ENCODE peak calls at places on chromosome 9, in five cellular contexts. P is heart left ventricle; K is fibroblast of lung; S is stimulated activated CD4-positive, alpha-beta T cell treated with anti-CD3 and anti-CD28 coated beads, Interleukin-4, amount 100 ng/mL, for 4 hours; H is stimulated activated naive B cell treated with anti-CD40 and anti-IgM and Interleukin-4, amounts not matched to agents 10 μg/mL and 1 μg/mL and 100 μg/mL, for 72 hours. D is an unnamed sample.

GRCh38 chr9:15243086-15243485 is 63.9 kb downstream of the TTC39B start:
- DNase-seq in K (peak), H (no peak), P (no peak), S (no peak), D (peak)

GRCh38 chr9:128371622-128372117 is 496 bp downstream of the URM1 start:
- DNase-seq in S (no peak), K (no peak), P (no peak), H (no peak), D (no peak)

GRCh38 chr9:93625000-93625399 is 48.6 kb downstream of the PHF2 start:
- DNase-seq in K (no peak), P (no peak), H (no peak), S (no peak), D (no peak)

GRCh38 chr9:134770972-134771971 is 109.3 kb upstream of the FCN2 start:
- DNase-seq in H (peak), S (no peak), K (no peak), P (no peak), D (no peak)

GRCh38 chr9:93642961-93643360 is 66.6 kb downstream of the PHF2 start:
- DNase-seq in P (no peak), H (no peak), S (no peak), K (peak), D (peak)

GRCh38 chr9:130029223-130029583 is 13.8 kb downstream of the FNBP1 start:
- DNase-seq in S (no peak), K (no peak), P (no peak), H (no peak), D (no peak)

GRCh38 chr9:124030969-124031451 is 19.4 kb downstream of the LHX2 start:
- DNase-seq in P (no peak), K (peak), S (no peak), H (no peak), D (no peak)

GRCh38 chr9:14978022-14979000 is 68.1 kb upstream of the FREM1 start:
- DNase-seq in H (no peak), K (no peak), S (no peak), P (no peak), D (no peak)

GRCh38 chr9:95729066-95729465 is 146.4 kb upstream of the ERCC6L2 start:
- DNase-seq in P (no peak), S (no peak), H (no peak), K (no peak), D (no peak)

GRCh38 chr9:113638916-113639315 is 175.4 kb downstream of the RGS3 start:
- DNase-seq in S (no peak), H (no peak), K (no peak), P (no peak), D (no peak)

GRCh38 chr9:137311171-137311970 is 9.3 kb upstream of the NRARP start:
- DNase-seq in S (peak), K (no peak), H (no peak), P (no peak), D (peak)

GRCh38 chr9:105116047-105116868 is 128.2 kb upstream of the SLC44A1 start:
- DNase-seq in H (no peak), S (no peak), K (no peak), P (no peak), D (no peak)

GRCh38 chr9:124622882-124623281 is 115.7 kb upstream of the NR5A1 start:
- DNase-seq in S (no peak), K (no peak), H (no peak), P (no peak), D (no peak)

GRCh38 chr9:35904966-35905781 is 828 bp upstream of the HRCT1 start:
- DNase-seq in K (peak), P (no peak), S (no peak), H (no peak), D (peak)